ENCODE peak calls at places on chromosome 18, in eight cellular contexts. One of them, this sample, is unnamed.

GRCh38 chr18:32804126-32804888 is 31.5 kb upstream of the KLHL14 start:
- ATAC-seq in naive thymus-derived CD8-positive, alpha-beta T cell: no peak
- ATAC-seq in A549: no peak
- ATAC-seq in gastroesophageal sphincter: no peak
- ATAC-seq in foreskin keratinocyte: no peak
- ATAC-seq in RWPE2: no peak
- ATAC-seq in CD4-positive, alpha-beta T cell: no peak
- ATAC-seq in heart left ventricle: no peak
- ATAC-seq in this sample: no peak

GRCh38 chr18:25832008-25832604 is 258.3 kb downstream of the SS18 start:
- ATAC-seq in heart left ventricle: peak
- ATAC-seq in CD4-positive, alpha-beta T cell: no peak
- ATAC-seq in foreskin keratinocyte: peak
- ATAC-seq in RWPE2: peak
- ATAC-seq in naive thymus-derived CD8-positive, alpha-beta T cell: no peak
- ATAC-seq in A549: peak
- ATAC-seq in gastroesophageal sphincter: no peak
- ATAC-seq in this sample: no peak

GRCh38 chr18:11981383-11981632 is at the start of gene IMPA2:
- ATAC-seq in CD4-positive, alpha-beta T cell: peak
- ATAC-seq in gastroesophageal sphincter: no peak
- ATAC-seq in RWPE2: peak
- ATAC-seq in naive thymus-derived CD8-positive, alpha-beta T cell: peak
- ATAC-seq in A549: peak
- ATAC-seq in heart left ventricle: no peak
- ATAC-seq in foreskin keratinocyte: no peak
- ATAC-seq in this sample: no peak

GRCh38 chr18:73842795-73843394 is 304.7 kb downstream of the FBXO15 start:
- ATAC-seq in naive thymus-derived CD8-positive, alpha-beta T cell: peak
- ATAC-seq in RWPE2: peak
- ATAC-seq in A549: no peak
- ATAC-seq in foreskin keratinocyte: peak
- ATAC-seq in gastroesophageal sphincter: no peak
- ATAC-seq in heart left ventricle: no peak
- ATAC-seq in CD4-positive, alpha-beta T cell: no peak
- ATAC-seq in this sample: peak

GRCh38 chr18:48814490-48815181 is 136.1 kb downstream of the SMAD7 start:
- ATAC-seq in A549: no peak
- ATAC-seq in naive thymus-derived CD8-positive, alpha-beta T cell: peak
- ATAC-seq in foreskin keratinocyte: no peak
- ATAC-seq in CD4-positive, alpha-beta T cell: peak
- ATAC-seq in gastroesophageal sphincter: no peak
- ATAC-seq in heart left ventricle: no peak
- ATAC-seq in RWPE2: no peak
- ATAC-seq in this sample: peak

GRCh38 chr18:9092665-9093064 is 9.8 kb upstream of the NDUFV2 start:
- ATAC-seq in gastroesophageal sphincter: no peak
- ATAC-seq in CD4-positive, alpha-beta T cell: no peak
- ATAC-seq in naive thymus-derived CD8-positive, alpha-beta T cell: no peak
- ATAC-seq in A549: no peak
- ATAC-seq in heart left ventricle: peak
- ATAC-seq in RWPE2: no peak
- ATAC-seq in foreskin keratinocyte: no peak
- ATAC-seq in this sample: no peak

GRCh38 chr18:8229040-8229439 is 380.2 kb upstream of the RAB12 start:
- ATAC-seq in A549: no peak
- ATAC-seq in gastroesophageal sphincter: no peak
- ATAC-seq in heart left ventricle: no peak
- ATAC-seq in RWPE2: no peak
- ATAC-seq in foreskin keratinocyte: no peak
- ATAC-seq in naive thymus-derived CD8-positive, alpha-beta T cell: no peak
- ATAC-seq in CD4-positive, alpha-beta T cell: no peak
- ATAC-seq in this sample: no peak

GRCh38 chr18:11405804-11406203 is 203.6 kb upstream of the SLC35G4 start:
- ATAC-seq in gastroesophageal sphincter: no peak
- ATAC-seq in heart left ventricle: no peak
- ATAC-seq in CD4-positive, alpha-beta T cell: no peak
- ATAC-seq in naive thymus-derived CD8-positive, alpha-beta T cell: no peak
- ATAC-seq in A549: no peak
- ATAC-seq in RWPE2: no peak
- ATAC-seq in foreskin keratinocyte: no peak
- ATAC-seq in this sample: no peak

GRCh38 chr18:79218605-79219195 is 149.5 kb downstream of the ATP9B start:
- ATAC-seq in naive thymus-derived CD8-positive, alpha-beta T cell: no peak
- ATAC-seq in heart left ventricle: peak
- ATAC-seq in A549: no peak
- ATAC-seq in CD4-positive, alpha-beta T cell: no peak
- ATAC-seq in RWPE2: no peak
- ATAC-seq in gastroesophageal sphincter: no peak
- ATAC-seq in foreskin keratinocyte: no peak
- ATAC-seq in this sample: no peak

GRCh38 chr18:51520676-51521180 is 323.2 kb upstream of the MEX3C start:
- ATAC-seq in naive thymus-derived CD8-positive, alpha-beta T cell: no peak
- ATAC-seq in RWPE2: peak
- ATAC-seq in A549: no peak
- ATAC-seq in heart left ventricle: no peak
- ATAC-seq in CD4-positive, alpha-beta T cell: no peak
- ATAC-seq in foreskin keratinocyte: no peak
- ATAC-seq in gastroesophageal sphincter: no peak
- ATAC-seq in this sample: no peak

GRCh38 chr18:79478484-79479113 is 82.9 kb downstream of the NFATC1 start:
- ATAC-seq in RWPE2: no peak
- ATAC-seq in naive thymus-derived CD8-positive, alpha-beta T cell: no peak
- ATAC-seq in foreskin keratinocyte: no peak
- ATAC-seq in CD4-positive, alpha-beta T cell: no peak
- ATAC-seq in heart left ventricle: no peak
- ATAC-seq in A549: no peak
- ATAC-seq in gastroesophageal sphincter: no peak
- ATAC-seq in this sample: no peak

GRCh38 chr18:77181950-77182707 is 49.5 kb upstream of the MBP start:
- ATAC-seq in RWPE2: no peak
- ATAC-seq in A549: no peak
- ATAC-seq in heart left ventricle: no peak
- ATAC-seq in gastroesophageal sphincter: no peak
- ATAC-seq in naive thymus-derived CD8-positive, alpha-beta T cell: no peak
- ATAC-seq in foreskin keratinocyte: no peak
- ATAC-seq in CD4-positive, alpha-beta T cell: no peak
- ATAC-seq in this sample: no peak

GRCh38 chr18:35038881-35039491 is 2.2 kb upstream of the MAPRE2 start:
- ATAC-seq in RWPE2: no peak
- ATAC-seq in naive thymus-derived CD8-positive, alpha-beta T cell: no peak
- ATAC-seq in foreskin keratinocyte: no peak
- ATAC-seq in heart left ventricle: no peak
- ATAC-seq in A549: no peak
- ATAC-seq in CD4-positive, alpha-beta T cell: no peak
- ATAC-seq in gastroesophageal sphincter: no peak
- ATAC-seq in this sample: no peak

GRCh38 chr18:42635378-42636048 is 480.0 kb downstream of the RIT2 start:
- ATAC-seq in naive thymus-derived CD8-positive, alpha-beta T cell: no peak
- ATAC-seq in A549: no peak
- ATAC-seq in foreskin keratinocyte: no peak
- ATAC-seq in CD4-positive, alpha-beta T cell: no peak
- ATAC-seq in RWPE2: no peak
- ATAC-seq in heart left ventricle: no peak
- ATAC-seq in gastroesophageal sphincter: no peak
- ATAC-seq in this sample: no peak

GRCh38 chr18:10895976-10896375 is 253.4 kb downstream of the PIEZO2 start:
- ATAC-seq in A549: no peak
- ATAC-seq in heart left ventricle: no peak
- ATAC-seq in CD4-positive, alpha-beta T cell: no peak
- ATAC-seq in naive thymus-derived CD8-positive, alpha-beta T cell: no peak
- ATAC-seq in foreskin keratinocyte: no peak
- ATAC-seq in gastroesophageal sphincter: no peak
- ATAC-seq in RWPE2: no peak
- ATAC-seq in this sample: no peak

GRCh38 chr18:74083071-74083954 is 64.3 kb downstream of the FBXO15 start:
- ATAC-seq in gastroesophageal sphincter: no peak
- ATAC-seq in A549: no peak
- ATAC-seq in RWPE2: no peak
- ATAC-seq in heart left ventricle: no peak
- ATAC-seq in naive thymus-derived CD8-positive, alpha-beta T cell: peak
- ATAC-seq in CD4-positive, alpha-beta T cell: peak
- ATAC-seq in foreskin keratinocyte: no peak
- ATAC-seq in this sample: no peak

GRCh38 chr18:47997338-47997780 is 66.9 kb upstream of the SMAD2 start:
- ATAC-seq in A549: no peak
- ATAC-seq in naive thymus-derived CD8-positive, alpha-beta T cell: no peak
- ATAC-seq in heart left ventricle: no peak
- ATAC-seq in CD4-positive, alpha-beta T cell: no peak
- ATAC-seq in RWPE2: no peak
- ATAC-seq in gastroesophageal sphincter: no peak
- ATAC-seq in foreskin keratinocyte: peak
- ATAC-seq in this sample: peak

GRCh38 chr18:8949206-8949605 is 153.3 kb upstream of the NDUFV2 start:
- ATAC-seq in gastroesophageal sphincter: peak
- ATAC-seq in CD4-positive, alpha-beta T cell: no peak
- ATAC-seq in naive thymus-derived CD8-positive, alpha-beta T cell: no peak
- ATAC-seq in heart left ventricle: no peak
- ATAC-seq in foreskin keratinocyte: peak
- ATAC-seq in RWPE2: peak
- ATAC-seq in A549: peak
- ATAC-seq in this sample: no peak

GRCh38 chr18:42334931-42335330 is 379.9 kb downstream of the PIK3C3 start:
- ATAC-seq in CD4-positive, alpha-beta T cell: no peak
- ATAC-seq in naive thymus-derived CD8-positive, alpha-beta T cell: no peak
- ATAC-seq in heart left ventricle: no peak
- ATAC-seq in foreskin keratinocyte: no peak
- ATAC-seq in gastroesophageal sphincter: no peak
- ATAC-seq in RWPE2: no peak
- ATAC-seq in A549: no peak
- ATAC-seq in this sample: no peak

GRCh38 chr18:73793386-73793785 is 354.2 kb downstream of the FBXO15 start:
- ATAC-seq in heart left ventricle: no peak
- ATAC-seq in naive thymus-derived CD8-positive, alpha-beta T cell: no peak
- ATAC-seq in CD4-positive, alpha-beta T cell: no peak
- ATAC-seq in A549: no peak
- ATAC-seq in foreskin keratinocyte: peak
- ATAC-seq in gastroesophageal sphincter: no peak
- ATAC-seq in RWPE2: peak
- ATAC-seq in this sample: no peak

GRCh38 chr18:54241483-54241882 is 17.0 kb upstream of the MBD2 start:
- ATAC-seq in naive thymus-derived CD8-positive, alpha-beta T cell: no peak
- ATAC-seq in heart left ventricle: no peak
- ATAC-seq in RWPE2: no peak
- ATAC-seq in CD4-positive, alpha-beta T cell: no peak
- ATAC-seq in A549: no peak
- ATAC-seq in foreskin keratinocyte: no peak
- ATAC-seq in gastroesophageal sphincter: no peak
- ATAC-seq in this sample: no peak

GRCh38 chr18:54710519-54711281 is 117.6 kb upstream of the RAB27B start:
- ATAC-seq in heart left ventricle: no peak
- ATAC-seq in naive thymus-derived CD8-positive, alpha-beta T cell: no peak
- ATAC-seq in RWPE2: no peak
- ATAC-seq in foreskin keratinocyte: no peak
- ATAC-seq in gastroesophageal sphincter: no peak
- ATAC-seq in A549: no peak
- ATAC-seq in CD4-positive, alpha-beta T cell: no peak
- ATAC-seq in this sample: no peak

GRCh38 chr18:24362757-24363156 is 34.9 kb downstream of the OSBPL1A start:
- ATAC-seq in RWPE2: peak
- ATAC-seq in foreskin keratinocyte: no peak
- ATAC-seq in gastroesophageal sphincter: no peak
- ATAC-seq in naive thymus-derived CD8-positive, alpha-beta T cell: no peak
- ATAC-seq in heart left ventricle: no peak
- ATAC-seq in CD4-positive, alpha-beta T cell: no peak
- ATAC-seq in A549: no peak
- ATAC-seq in this sample: no peak

GRCh38 chr18:50475538-50476193 is 84.2 kb upstream of the MAPK4 start:
- ATAC-seq in CD4-positive, alpha-beta T cell: no peak
- ATAC-seq in A549: no peak
- ATAC-seq in foreskin keratinocyte: no peak
- ATAC-seq in RWPE2: no peak
- ATAC-seq in naive thymus-derived CD8-positive, alpha-beta T cell: no peak
- ATAC-seq in gastroesophageal sphincter: no peak
- ATAC-seq in heart left ventricle: no peak
- ATAC-seq in this sample: no peak

GRCh38 chr18:35577045-35577848 is 4.3 kb upstream of the GALNT1 start:
- ATAC-seq in heart left ventricle: no peak
- ATAC-seq in gastroesophageal sphincter: no peak
- ATAC-seq in foreskin keratinocyte: no peak
- ATAC-seq in CD4-positive, alpha-beta T cell: no peak
- ATAC-seq in RWPE2: no peak
- ATAC-seq in naive thymus-derived CD8-positive, alpha-beta T cell: no peak
- ATAC-seq in A549: no peak
- ATAC-seq in this sample: peak

GRCh38 chr18:54802686-54803395 is 25.4 kb upstream of the RAB27B start:
- ATAC-seq in gastroesophageal sphincter: no peak
- ATAC-seq in naive thymus-derived CD8-positive, alpha-beta T cell: no peak
- ATAC-seq in foreskin keratinocyte: no peak
- ATAC-seq in heart left ventricle: no peak
- ATAC-seq in CD4-positive, alpha-beta T cell: no peak
- ATAC-seq in RWPE2: no peak
- ATAC-seq in A549: no peak
- ATAC-seq in this sample: no peak

GRCh38 chr18:3728704-3729437 is 278.9 kb downstream of the TGIF1 start:
- ATAC-seq in RWPE2: no peak
- ATAC-seq in heart left ventricle: no peak
- ATAC-seq in gastroesophageal sphincter: no peak
- ATAC-seq in A549: no peak
- ATAC-seq in CD4-positive, alpha-beta T cell: no peak
- ATAC-seq in naive thymus-derived CD8-positive, alpha-beta T cell: no peak
- ATAC-seq in foreskin keratinocyte: no peak
- ATAC-seq in this sample: no peak

GRCh38 chr18:56662902-56663301 is 11.7 kb downstream of the WDR7 start:
- ATAC-seq in gastroesophageal sphincter: no peak
- ATAC-seq in A549: no peak
- ATAC-seq in RWPE2: no peak
- ATAC-seq in CD4-positive, alpha-beta T cell: no peak
- ATAC-seq in heart left ventricle: peak
- ATAC-seq in foreskin keratinocyte: no peak
- ATAC-seq in naive thymus-derived CD8-positive, alpha-beta T cell: no peak
- ATAC-seq in this sample: no peak

This sample was measured in activated T-helper 17 cell treated with anti-CD3 and anti-CD28 coated beads, Interleukin-2, amount 50 U/mL, for 72 hours.